ENCODE peak calls at places on chromosomes 1 and 21, in five cellular contexts. U is fibroblast of pulmonary artery, F is AG09319, J is nucleus accumbens, C is HepG2. V is an unnamed sample.

GRCh38 chr1:155062702-155063411 is 683 bp upstream of the EFNA4 start:
- DNase-seq in U (peak), F (no peak), J (no peak), C (peak), V (peak)

GRCh38 chr1:3646596-3646995 is 3.3 kb downstream of the WRAP73 start:
- DNase-seq in U (no peak), F (no peak), J (no peak), C (no peak), V (no peak)

GRCh38 chr1:197924516-197925123 is 7.4 kb downstream of the LHX9 start:
- DNase-seq in U (peak), F (no peak), J (no peak), C (peak), V (peak)

GRCh38 chr1:245812278-245812677 is 657.5 kb downstream of the KIF26B start:
- DNase-seq in U (no peak), F (no peak), J (no peak), C (no peak), V (no peak)

GRCh38 chr1:180652791-180653190 is 21.0 kb downstream of the XPR1 start:
- DNase-seq in U (no peak), F (no peak), J (no peak), C (no peak), V (peak)

GRCh38 chr1:227059076-227059475 is 119.0 kb downstream of the COQ8A start:
- DNase-seq in U (no peak), F (no peak), J (no peak), C (no peak), V (peak)

GRCh38 chr1:40898434-40898900 is 36.3 kb upstream of the CITED4 start:
- DNase-seq in U (peak), F (no peak), J (no peak), C (no peak), V (peak)

GRCh38 chr21:33230518-33231324 is 983 bp downstream of the IFNAR2 start:
- DNase-seq in U (peak), F (no peak), J (peak), C (peak), V (peak)

GRCh38 chr1:217506878-217507277 is 124.0 kb downstream of the GPATCH2 start:
- DNase-seq in U (no peak), F (no peak), J (no peak), C (no peak), V (no peak)

GRCh38 chr1:92354259-92354658 is 55.4 kb downstream of the RPAP2 start:
- DNase-seq in U (no peak), F (no peak), J (no peak), C (no peak), V (no peak)

GRCh38 chr1:161085165-161085564 is 4.2 kb downstream of the NECTIN4 start:
- DNase-seq in U (no peak), F (no peak), J (no peak), C (no peak), V (peak)

GRCh38 chr1:175188936-175189335 is 3.6 kb downstream of the KIAA0040 start:
- DNase-seq in U (no peak), F (no peak), J (no peak), C (no peak), V (no peak)

GRCh38 chr1:170445096-170445495 is 86.9 kb upstream of the GORAB start:
- DNase-seq in U (peak), F (peak), J (no peak), C (no peak), V (peak)

GRCh38 chr21:34100337-34100736 is 27.0 kb downstream of the MRPS6 start:
- DNase-seq in U (no peak), F (no peak), J (no peak), C (no peak), V (no peak)

GRCh38 chr1:228273720-228274451 is 66.0 kb downstream of the OBSCN start:
- DNase-seq in U (no peak), F (no peak), J (no peak), C (no peak), V (no peak)

GRCh38 chr21:42082501-42083360 is 11.6 kb downstream of the UMODL1 start:
- DNase-seq in U (no peak), F (no peak), J (no peak), C (no peak), V (no peak)

GRCh38 chr1:25195835-25196234 is 36.5 kb downstream of the SYF2 start:
- DNase-seq in U (no peak), F (no peak), J (no peak), C (no peak), V (no peak)

GRCh38 chr1:158999301-159000069 is 10.2 kb upstream of the IFI16 start:
- DNase-seq in U (peak), F (peak), J (peak), C (no peak), V (peak)

GRCh38 chr21:45388611-45389296 is 16.2 kb upstream of the COL18A1 start:
- DNase-seq in U (no peak), F (no peak), J (no peak), C (no peak), V (no peak)

GRCh38 chr1:81801032-81801833 is 499 bp downstream of the ADGRL2 start:
- DNase-seq in U (peak), F (peak), J (no peak), C (peak), V (peak)

GRCh38 chr1:8482844-8483436 is 165.0 kb downstream of the SLC45A1 start:
- DNase-seq in U (peak), F (no peak), J (no peak), C (no peak), V (peak)

GRCh38 chr1:54875000-54875399 is 12.0 kb downstream of the DHCR24 start:
- DNase-seq in U (no peak), F (no peak), J (no peak), C (no peak), V (no peak)

GRCh38 chr1:32111789-32112188 is 3.9 kb downstream of the KPNA6 start:
- DNase-seq in U (peak), F (no peak), J (no peak), C (no peak), V (no peak)

GRCh38 chr21:42677339-42678117 is 24.1 kb downstream of the PDE9A start:
- DNase-seq in U (peak), F (no peak), J (no peak), C (no peak), V (peak)

GRCh38 chr1:2552189-2552588 is 4.0 kb upstream of the TNFRSF14 start:
- DNase-seq in U (no peak), F (no peak), J (no peak), C (no peak), V (no peak)

GRCh38 chr1:2543543-2544092 is 12.6 kb upstream of the TNFRSF14 start:
- DNase-seq in U (no peak), F (no peak), J (peak), C (no peak), V (no peak)

GRCh38 chr1:166032901-166033371 is 133.9 kb downstream of the FAM78B start:
- DNase-seq in U (no peak), F (no peak), J (no peak), C (no peak), V (no peak)

GRCh38 chr1:46485564-46486431 is 3.8 kb upstream of the DMBX1 start:
- DNase-seq in U (no peak), F (no peak), J (no peak), C (no peak), V (no peak)

GRCh38 chr1:58545591-58546519 is 671 bp downstream of the OMA1 start:
- DNase-seq in U (peak), F (peak), J (peak), C (peak), V (peak)

GRCh38 chr1:16888806-16889178 is 7.0 kb upstream of the RNU1-2 start:
- DNase-seq in U (no peak), F (no peak), J (peak), C (no peak), V (peak)

GRCh38 chr1:203214889-203215288 is 14.6 kb downstream of the CHIT1 start:
- DNase-seq in U (no peak), F (no peak), J (no peak), C (no peak), V (no peak)

GRCh38 chr1:112515311-112516009 is 6.7 kb downstream of the WNT2B start:
- DNase-seq in U (peak), F (peak), J (no peak), C (peak), V (peak)

GRCh38 chr1:158371188-158371953 is 17.7 kb downstream of the CD1E start:
- DNase-seq in U (no peak), F (no peak), J (no peak), C (no peak), V (no peak)

GRCh38 chr1:19735419-19736127 is 64.1 kb downstream of the TMCO4 start:
- DNase-seq in U (peak), F (peak), J (no peak), C (no peak), V (peak)

GRCh38 chr21:23968722-23969647 is 1638.3 kb downstream of the MRPL39 start:
- DNase-seq in U (peak), F (no peak), J (no peak), C (no peak), V (peak)

GRCh38 chr1:196148367-196148970 is 459.8 kb downstream of the KCNT2 start:
- DNase-seq in U (peak), F (peak), J (no peak), C (peak), V (peak)

GRCh38 chr1:18058522-18058921 is 49.1 kb upstream of the IGSF21 start:
- DNase-seq in U (no peak), F (no peak), J (no peak), C (no peak), V (no peak)

GRCh38 chr1:209643295-209644020 is 8.8 kb downstream of the LAMB3 start:
- DNase-seq in U (peak), F (no peak), J (peak), C (no peak), V (no peak)

GRCh38 chr1:50610563-50610962 is 187.3 kb upstream of the DMRTA2 start:
- DNase-seq in U (no peak), F (no peak), J (no peak), C (no peak), V (no peak)